ENCODE peak calls at places on chromosomes 2 and 18, in eight cellular contexts. X, F, T, A, W, S, U and E are unnamed samples. For H3K36me3, the result is how much of the 10 kb centered on the place peaks cover.

GRCh38 chr2:44192646-44193045 is 24.0 kb downstream of the PPM1B start:
- DNase-seq in X (no peak), F (no peak), T (no peak), A (no peak), W (no peak), S (no peak), U (no peak), E (no peak)

GRCh38 chr2:233706720-233707119 is 6.0 kb upstream of the UGT1A5 start:
- DNase-seq in X (no peak), F (peak), T (no peak), A (no peak), W (no peak), S (no peak), U (no peak), E (no peak)

GRCh38 chr2:210768329-210768910 is 212.0 kb downstream of the CPS1 start:
- DNase-seq in X (no peak), F (no peak), T (no peak), A (no peak), W (no peak), S (no peak), U (no peak), E (no peak)

GRCh38 chr2:106020032-106020431 is 174.1 kb downstream of the UXS1 start:
- DNase-seq in X (no peak), F (no peak), T (no peak), A (no peak), W (no peak), S (no peak), U (no peak), E (no peak)

GRCh38 chr18:23226930-23227728 is 91.8 kb downstream of the CABLES1 start:
- DNase-seq in X (no peak), F (peak), T (no peak), A (no peak), W (no peak), S (peak), U (no peak), E (peak)

GRCh38 chr2:238136820-238137537 is 1.5 kb upstream of the KLHL30 start:
- DNase-seq in X (no peak), F (no peak), T (peak), A (peak), W (no peak), S (peak), U (no peak), E (peak)

GRCh38 chr2:23387221-23387550 is 2.2 kb downstream of the KLHL29 start:
- DNase-seq in X (no peak), F (no peak), T (no peak), A (no peak), W (no peak), S (no peak), U (no peak), E (no peak)

GRCh38 chr2:8678731-8679566 is 2.9 kb upstream of the ID2 start:
- DNase-seq in X (peak), F (peak), T (peak), A (peak), W (peak), S (peak), U (peak), E (peak)

GRCh38 chr2:107595749-107596148 is 230.9 kb upstream of the RGPD4 start:
- DNase-seq in X (no peak), F (peak), T (no peak), A (no peak), W (no peak), S (no peak), U (no peak), E (no peak)

GRCh38 chr2:201267278-201268030 is 7.1 kb downstream of the CASP8 start:
- DNase-seq in X (no peak), F (no peak), T (no peak), A (no peak), W (no peak), S (no peak), U (no peak), E (no peak)
- H3K36me3 ChIP-seq in X (half or more), F (under half), T (under half), A (under half), W (under half), S (under half), U (under half), E (under half)

GRCh38 chr18:58189008-58189407 is 145.0 kb downstream of the NEDD4L start:
- DNase-seq in X (no peak), F (no peak), T (no peak), A (no peak), W (no peak), S (no peak), U (no peak), E (no peak)
- H3K27ac ChIP-seq in X (no peak), F (no peak), T (no peak), A (no peak), W (no peak), S (no peak), U (no peak), E (no peak)

DNA sequence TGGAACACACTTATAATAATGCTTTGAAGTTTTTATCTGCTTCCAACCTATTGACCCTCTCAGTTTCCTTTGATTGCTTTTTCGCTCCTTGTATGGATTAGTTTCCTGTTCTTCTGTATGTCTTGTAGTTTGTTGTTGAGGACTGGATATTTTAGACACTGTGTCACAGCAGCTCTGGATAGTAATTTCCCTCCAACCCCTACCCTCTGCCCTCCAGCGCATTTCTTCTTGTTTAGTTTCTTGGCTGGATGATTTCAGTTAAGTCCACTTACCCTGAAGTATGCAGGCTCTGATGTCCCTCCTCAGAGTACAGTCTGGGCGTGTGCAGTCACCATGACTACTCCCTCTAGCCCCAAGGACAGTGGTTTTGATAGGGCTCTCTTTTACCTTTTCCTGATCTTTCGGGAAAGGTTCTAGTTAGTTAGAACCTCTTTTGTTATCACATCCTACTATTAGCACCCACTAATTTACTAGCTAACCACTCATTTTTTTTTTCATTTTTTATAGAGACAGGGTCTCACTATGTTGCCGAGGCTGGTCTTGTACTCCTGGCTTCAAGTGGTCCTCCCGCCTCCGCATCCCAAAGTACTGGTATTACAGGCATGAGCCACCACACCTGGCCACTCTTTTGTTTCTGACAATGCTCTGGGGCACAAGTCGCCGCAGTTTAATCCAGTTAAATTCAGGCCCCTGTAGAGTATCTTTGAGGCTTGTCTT is 16.3 kb upstream of the LYG1 start:
- DNase-seq in X (no peak), F (no peak), T (no peak), A (no peak), W (no peak), S (no peak), U (no peak), E (no peak)
- H3K36me3 ChIP-seq in X (half or more), F (under half), T (under half), A (half or more), W (half or more), S (under half), U (under half), E (under half)

DNA sequence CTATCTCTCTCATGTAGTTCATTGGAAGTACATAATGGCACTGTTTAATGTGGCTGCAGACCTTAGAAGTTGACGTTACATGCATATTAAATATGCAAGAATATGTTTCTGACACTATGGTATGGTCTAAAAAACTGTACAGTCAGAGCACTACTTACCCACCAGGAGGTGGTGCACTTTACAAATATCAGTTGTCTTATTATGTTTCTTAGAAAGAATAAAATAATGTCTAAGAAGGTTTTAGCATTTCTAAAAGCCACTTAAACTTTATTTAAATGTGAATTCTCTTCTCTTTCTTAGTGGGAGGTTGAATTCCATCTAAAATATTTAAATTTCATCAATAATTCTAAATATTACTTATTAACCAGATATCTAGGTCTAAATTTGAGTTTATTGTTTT is 4.3 kb downstream of the TMEFF2 start:
- DNase-seq in X (no peak), F (peak), T (no peak), A (no peak), W (peak), S (no peak), U (no peak), E (no peak)
- H3K27ac ChIP-seq in X (no peak), F (no peak), T (no peak), A (no peak), W (no peak), S (no peak), U (no peak), E (no peak)

GRCh38 chr18:39359636-39360035 is 1794.0 kb upstream of the CELF4 start:
- DNase-seq in X (no peak), F (no peak), T (no peak), A (no peak), W (no peak), S (no peak), U (no peak), E (no peak)
- H3K36me3 ChIP-seq in X (under half), F (under half), T (under half), A (under half), W (under half), S (under half), U (under half), E (under half)

GRCh38 chr2:69298862-69299261 is 88.2 kb downstream of the GFPT1 start:
- DNase-seq in X (no peak), F (peak), T (no peak), A (no peak), W (no peak), S (no peak), U (no peak), E (no peak)
- H3K27ac ChIP-seq in X (no peak), F (peak), T (no peak), A (no peak), W (no peak), S (no peak), U (no peak), E (no peak)

GRCh38 chr2:74364533-74365505 is 15.3 kb downstream of the DCTN1 start:
- DNase-seq in X (no peak), F (no peak), T (no peak), A (no peak), W (no peak), S (no peak), U (no peak), E (no peak)
- H3K36me3 ChIP-seq in X (half or more), F (under half), T (half or more), A (half or more), W (half or more), S (under half), U (half or more), E (half or more)

DNA sequence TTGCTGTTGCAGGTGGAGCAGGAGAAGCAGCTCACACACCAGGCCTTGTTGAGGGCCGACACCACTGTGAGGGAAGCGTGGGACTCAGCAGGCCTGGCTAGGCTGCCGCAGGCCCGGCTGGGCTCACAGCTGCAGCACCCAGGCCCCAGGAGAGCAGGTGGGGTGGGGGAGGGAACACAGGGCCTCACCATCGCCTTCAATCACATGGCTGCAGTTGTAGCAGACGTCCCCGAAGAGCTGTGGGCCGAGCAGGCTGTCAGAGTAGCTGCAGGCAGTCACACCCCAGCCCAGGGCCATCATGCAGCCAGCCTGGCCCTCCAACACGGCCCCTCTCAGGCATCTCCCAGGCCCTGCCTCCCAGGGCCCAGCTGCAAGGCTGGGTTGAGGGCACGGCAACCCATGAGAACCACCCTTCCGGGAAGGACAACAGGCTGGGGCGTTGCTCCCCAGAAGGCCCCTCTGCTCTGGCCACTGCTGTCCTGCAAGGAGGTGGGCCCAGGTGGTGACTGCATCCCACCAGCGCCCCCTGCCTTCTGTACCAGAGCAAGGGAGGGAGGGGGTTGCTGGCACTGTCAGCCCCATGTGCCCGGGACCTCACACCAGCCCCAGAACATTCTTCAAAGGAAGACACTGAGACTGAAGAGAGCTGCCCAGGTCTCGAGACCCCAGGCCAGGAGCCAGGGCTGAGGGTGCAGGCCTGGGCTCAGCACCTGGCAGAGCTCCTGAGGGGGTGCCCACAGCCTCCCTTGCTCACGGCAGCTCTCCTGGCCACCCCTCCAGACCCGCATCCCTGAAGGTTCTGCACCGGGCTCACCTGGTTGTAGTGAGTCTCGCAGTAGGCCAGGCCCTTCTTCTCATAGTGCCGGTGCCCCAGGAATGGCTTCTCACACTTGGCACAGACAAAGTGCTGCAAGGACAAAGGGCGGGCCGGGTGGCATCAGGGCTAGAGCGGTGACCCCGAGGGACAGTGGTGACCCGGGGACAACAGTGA is 5.6 kb upstream of the GPR17 start:
- DNase-seq in X (no peak), F (no peak), T (no peak), A (no peak), W (no peak), S (no peak), U (no peak), E (no peak)
- H3K27ac ChIP-seq in X (no peak), F (no peak), T (no peak), A (no peak), W (no peak), S (no peak), U (no peak), E (peak)

DNA sequence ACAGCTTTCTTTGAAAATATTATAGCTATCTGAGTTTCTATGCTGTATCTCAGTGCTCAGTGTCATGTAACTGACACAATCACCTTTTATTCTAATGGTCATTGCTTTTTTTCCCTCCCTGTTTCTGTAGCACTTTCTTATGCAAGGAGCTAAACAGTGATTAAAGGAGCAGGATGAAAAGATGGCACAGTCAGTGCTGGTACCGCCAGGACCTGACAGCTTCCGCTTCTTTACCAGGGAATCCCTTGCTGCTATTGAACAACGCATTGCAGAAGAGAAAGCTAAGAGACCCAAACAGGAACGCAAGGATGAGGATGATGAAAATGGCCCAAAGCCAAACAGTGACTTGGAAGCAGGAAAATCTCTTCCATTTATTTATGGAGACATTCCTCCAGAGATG is 56.4 kb downstream of the SCN2A start:
- DNase-seq in X (no peak), F (no peak), T (no peak), A (no peak), W (no peak), S (no peak), U (no peak), E (no peak)
- H3K36me3 ChIP-seq in X (under half), F (under half), T (under half), A (under half), W (under half), S (under half), U (under half), E (under half)